ENCODE peak calls at places on chromosomes 7 and 10, in six cellular contexts. M is MCF 10A, L is Calu3, V is LNCaP clone FGC, H is IMR-90, Q is WTC11. D is an unnamed sample.

GRCh38 chr10:6296456-6297214 is 93.9 kb downstream of the PFKFB3 start:
- DNase-seq in M (no peak), L (peak), Q (no peak), V (no peak), H (no peak), D (no peak)

GRCh38 chr10:119306964-119307363 is 99.6 kb downstream of the GRK5 start:
- DNase-seq in H (peak), M (no peak), L (no peak), Q (no peak), V (no peak), D (no peak)

GRCh38 chr10:131019696-131020095 is 291.8 kb downstream of the TCERG1L start:
- DNase-seq in L (no peak), V (no peak), Q (no peak), M (no peak), H (no peak), D (no peak)

GRCh38 chr7:151679868-151680534 is 160.3 kb upstream of the RHEB start:
- DNase-seq in L (no peak), M (no peak), H (no peak), Q (no peak), V (no peak), D (no peak)

GRCh38 chr7:35596061-35596460 is 98.9 kb downstream of the HERPUD2 start:
- DNase-seq in V (no peak), L (no peak), M (peak), H (peak), Q (no peak), D (no peak)

GRCh38 chr7:108028111-108028510 is 25.1 kb upstream of the LAMB1 start:
- DNase-seq in V (peak), Q (no peak), M (no peak), H (no peak), L (no peak), D (no peak)

GRCh38 chr7:129829677-129830631 is 122.8 kb downstream of the UBE2H start:
- DNase-seq in H (peak), L (peak), V (peak), Q (peak), M (peak), D (peak)

GRCh38 chr7:50142421-50143113 is 49.5 kb upstream of the ZPBP start:
- DNase-seq in L (peak), M (peak), Q (no peak), V (peak), H (peak), D (no peak)

GRCh38 chr7:107972075-107972482 is 30.9 kb downstream of the LAMB1 start:
- DNase-seq in L (no peak), Q (no peak), V (no peak), H (peak), M (peak), D (no peak)

GRCh38 chr7:49093218-49093617 is 168.9 kb downstream of the CDC14C start:
- DNase-seq in V (no peak), H (no peak), M (no peak), L (no peak), Q (no peak), D (no peak)

GRCh38 chr10:95605163-95605562 is 44.0 kb upstream of the SORBS1 start:
- DNase-seq in V (no peak), Q (no peak), L (no peak), H (no peak), M (no peak), D (no peak)

GRCh38 chr7:131057015-131057518 is 270.6 kb upstream of the MKLN1 start:
- DNase-seq in Q (no peak), L (no peak), V (no peak), M (no peak), H (peak), D (no peak)

GRCh38 chr7:44395067-44395466 is 69.7 kb upstream of the CAMK2B start:
- DNase-seq in Q (no peak), M (no peak), L (no peak), H (no peak), V (no peak), D (no peak)

GRCh38 chr7:159119026-159119741 is 25.5 kb downstream of the VIPR2 start:
- DNase-seq in L (no peak), M (no peak), V (no peak), H (no peak), Q (no peak), D (no peak)

DNA sequence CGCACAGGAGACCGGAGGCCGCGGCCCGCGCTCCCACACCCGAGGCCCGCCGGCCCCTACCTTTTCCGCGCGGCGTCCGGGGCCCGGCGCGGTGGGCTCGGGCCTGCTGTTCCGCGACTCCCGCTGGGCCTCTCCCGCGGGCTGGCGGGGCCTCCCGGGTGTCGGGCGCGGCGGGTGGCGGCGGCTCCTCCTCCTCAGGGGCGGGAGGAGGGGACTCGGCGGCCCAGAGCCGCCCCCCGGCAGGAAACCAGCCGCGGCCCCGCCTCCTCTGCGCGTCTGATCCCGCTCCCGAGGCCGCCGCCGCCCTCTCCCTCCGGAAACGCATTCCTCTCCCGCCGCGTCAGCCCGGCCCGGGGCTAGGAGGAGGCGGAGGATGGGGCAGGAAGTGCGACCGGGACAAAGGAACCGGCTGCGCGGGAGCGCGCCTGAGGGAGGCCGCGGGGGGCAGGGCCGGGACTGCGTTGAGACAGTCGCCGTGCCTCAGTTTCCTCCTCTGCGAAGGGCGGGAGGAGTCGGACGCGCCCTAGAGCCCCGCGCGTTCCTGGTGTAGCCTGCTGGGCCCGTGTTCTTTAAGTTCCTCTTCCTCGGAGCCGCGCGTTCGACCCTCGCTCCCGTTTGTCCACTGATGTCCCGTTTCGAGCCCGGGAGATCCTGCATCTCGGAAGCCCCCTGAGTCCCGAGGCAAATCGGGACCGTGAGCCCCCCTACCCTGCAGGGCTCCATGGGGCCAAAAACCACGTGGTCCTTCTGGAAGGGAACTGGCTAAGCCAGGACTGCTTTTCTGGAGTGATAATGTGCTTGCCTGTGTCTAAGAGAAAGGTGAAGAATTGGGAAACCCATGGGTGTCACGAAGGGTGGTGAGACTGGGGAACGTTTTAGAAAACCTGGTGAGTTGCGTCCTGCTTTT is at the start of gene ITGB1:
- DNase-seq in L (peak), V (peak), M (peak), Q (peak), H (peak), D (peak)
- TF ChIP-seq CTCF in L (no peak), V (no peak), M (no peak), Q (no peak), H (no peak), D (no peak)

DNA sequence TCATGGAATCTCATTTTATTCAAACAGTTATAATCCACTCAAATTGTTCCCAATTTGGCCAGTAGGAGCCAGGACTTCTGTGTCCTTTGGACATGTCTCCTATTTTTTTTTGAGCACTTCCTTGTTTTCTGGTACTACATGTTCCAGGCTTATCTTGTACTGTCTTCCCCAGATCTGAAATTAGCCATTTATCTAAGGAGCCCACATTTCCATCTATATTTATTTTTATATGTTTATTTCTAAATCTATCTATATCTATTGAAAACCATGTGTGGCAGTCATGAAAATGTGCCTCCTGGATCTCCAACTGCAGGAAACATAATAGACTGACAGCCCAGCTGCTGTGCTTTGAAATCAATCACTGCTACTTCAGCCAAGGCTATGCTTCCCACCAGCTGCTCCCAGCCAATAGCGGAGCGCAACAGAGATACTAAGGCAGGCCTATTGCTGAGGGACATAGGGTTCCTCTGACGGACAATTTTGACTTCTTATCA is 147.1 kb downstream of the LRRC4 start:
- DNase-seq in Q (no peak), V (no peak), H (no peak), L (no peak), M (no peak), D (no peak)
- TF ChIP-seq CTCF in Q (no peak), V (no peak), H (no peak), L (no peak), M (no peak), D (no peak)

GRCh38 chr10:23204773-23205172 is 12.7 kb downstream of the PTF1A start:
- DNase-seq in V (no peak), M (no peak), L (no peak), H (no peak), Q (peak), D (no peak)
- TF ChIP-seq CTCF in V (no peak), M (no peak), L (no peak), H (no peak), Q (no peak), D (no peak)

GRCh38 chr10:7529638-7530037 is 118.8 kb upstream of the SFMBT2 start:
- DNase-seq in M (peak), L (peak), V (peak), Q (peak), H (no peak), D (no peak)
- TF ChIP-seq CTCF in M (peak), L (peak), V (peak), Q (no peak), H (peak), D (no peak)

DNA sequence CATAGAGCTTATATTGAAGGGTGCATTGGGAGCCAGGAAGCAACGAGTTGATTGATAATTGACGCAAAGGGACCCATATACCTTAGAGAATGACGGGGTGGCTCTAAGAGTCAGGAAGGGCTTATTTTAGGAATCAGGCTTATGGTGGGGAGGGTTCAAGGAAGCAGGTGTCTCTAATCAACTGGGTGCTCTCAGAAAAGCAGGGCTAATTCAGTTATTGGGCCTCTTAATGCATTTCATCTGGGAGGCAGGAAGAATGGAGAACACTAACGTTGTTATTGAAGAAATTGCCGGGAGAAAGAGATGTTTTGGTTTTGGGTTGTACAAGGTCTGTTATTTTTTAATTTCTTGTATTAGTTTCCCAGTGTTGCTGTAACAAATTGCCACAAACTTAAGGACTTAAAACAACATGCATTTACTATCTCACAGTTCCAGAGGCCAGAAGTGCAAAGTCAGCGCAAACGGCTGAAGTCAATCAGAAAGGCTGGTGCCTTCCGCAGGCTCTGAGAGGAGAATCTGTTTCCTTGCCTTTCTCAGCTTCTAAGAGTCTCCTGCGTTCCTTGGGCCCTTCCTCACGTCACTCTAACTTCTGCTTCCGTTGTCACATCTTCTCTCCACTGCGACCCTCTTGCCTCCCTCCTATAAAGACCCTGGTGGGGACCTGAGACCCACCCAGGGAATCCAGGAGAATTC is 328.4 kb upstream of the C7orf33 start:
- DNase-seq in V (no peak), M (no peak), H (no peak), Q (no peak), L (no peak), D (no peak)
- TF ChIP-seq CTCF in V (no peak), M (no peak), H (no peak), Q (no peak), L (no peak), D (no peak)

GRCh38 chr10:114102253-114102652 is 58.6 kb downstream of the ADRB1 start:
- DNase-seq in L (no peak), V (no peak), H (peak), M (no peak), Q (no peak), D (no peak)

GRCh38 chr10:114100848-114101741 is 57.4 kb downstream of the ADRB1 start:
- DNase-seq in V (no peak), L (no peak), H (peak), Q (peak), M (no peak), D (no peak)

GRCh38 chr10:114103286-114103685 is 59.6 kb downstream of the ADRB1 start:
- DNase-seq in M (peak), L (no peak), H (peak), V (peak), Q (no peak), D (no peak)
- TF ChIP-seq CTCF in M (peak), L (peak), H (peak), V (peak), Q (no peak), D (peak)

DNA sequence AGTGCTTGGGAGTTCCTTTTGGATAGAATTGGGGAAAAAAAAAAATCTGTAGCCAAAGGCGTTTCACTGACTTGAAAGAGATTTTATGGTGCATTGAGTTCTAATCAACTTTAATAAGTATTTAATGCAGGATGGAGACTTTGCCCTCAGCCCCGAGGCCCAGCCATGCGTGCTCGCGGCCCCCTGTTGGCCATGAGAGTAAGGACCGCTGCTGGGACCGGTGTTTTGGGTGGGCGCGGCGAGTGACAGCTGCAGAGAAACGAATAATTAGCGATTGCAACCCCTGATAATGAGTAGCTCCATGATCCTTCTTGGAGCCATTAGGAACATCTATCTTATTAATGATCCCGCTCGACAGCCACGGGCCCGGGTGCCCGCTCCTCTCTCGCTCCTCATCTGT is 347.4 kb downstream of the RPS24 start:
- DNase-seq in Q (peak), V (no peak), M (no peak), L (no peak), H (no peak), D (no peak)
- TF ChIP-seq CTCF in Q (peak), V (peak), M (no peak), L (peak), H (peak), D (no peak)

DNA sequence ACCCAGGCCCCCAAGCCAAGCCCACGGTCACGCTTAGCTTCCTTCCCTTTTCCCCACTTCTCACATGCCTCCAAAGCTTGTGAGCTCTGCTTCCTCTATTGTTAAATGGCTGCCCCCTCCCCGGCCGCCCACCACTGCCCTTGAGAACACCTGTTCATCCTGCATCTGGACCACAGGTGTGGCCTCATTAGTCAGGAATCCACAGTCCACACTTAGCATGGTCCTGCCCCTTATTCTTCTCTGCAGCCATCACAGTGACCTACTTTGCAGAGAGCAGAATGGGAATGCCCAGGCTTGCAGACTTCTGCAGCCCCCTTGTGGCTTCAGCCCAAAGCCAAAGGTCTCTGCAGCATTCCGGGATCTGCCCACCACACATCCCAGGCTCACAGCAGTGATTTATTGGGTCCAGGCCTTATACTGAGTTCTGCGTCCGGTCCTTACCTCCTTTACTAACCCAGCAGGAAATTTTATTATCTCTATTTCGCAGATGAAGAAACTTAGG is 67.0 kb downstream of the PTPRE start:
- DNase-seq in Q (peak), M (no peak), V (no peak), L (no peak), H (no peak), D (no peak)
- TF ChIP-seq CTCF in Q (no peak), M (no peak), V (no peak), L (no peak), H (no peak), D (no peak)

GRCh38 chr10:72095195-72095594 is 6.8 kb upstream of the SPOCK2 start:
- DNase-seq in H (no peak), L (no peak), Q (no peak), M (no peak), V (no peak), D (no peak)

GRCh38 chr10:72099054-72099921 is 10.9 kb upstream of the SPOCK2 start:
- DNase-seq in V (no peak), Q (no peak), L (peak), M (no peak), H (peak), D (no peak)

GRCh38 chr10:72098301-72099053 is 10.1 kb upstream of the SPOCK2 start:
- DNase-seq in V (no peak), H (no peak), Q (no peak), M (no peak), L (peak), D (no peak)

GRCh38 chr10:72096115-72097000 is 8.0 kb upstream of the SPOCK2 start:
- DNase-seq in H (peak), Q (no peak), L (peak), V (peak), M (no peak), D (no peak)

DNA sequence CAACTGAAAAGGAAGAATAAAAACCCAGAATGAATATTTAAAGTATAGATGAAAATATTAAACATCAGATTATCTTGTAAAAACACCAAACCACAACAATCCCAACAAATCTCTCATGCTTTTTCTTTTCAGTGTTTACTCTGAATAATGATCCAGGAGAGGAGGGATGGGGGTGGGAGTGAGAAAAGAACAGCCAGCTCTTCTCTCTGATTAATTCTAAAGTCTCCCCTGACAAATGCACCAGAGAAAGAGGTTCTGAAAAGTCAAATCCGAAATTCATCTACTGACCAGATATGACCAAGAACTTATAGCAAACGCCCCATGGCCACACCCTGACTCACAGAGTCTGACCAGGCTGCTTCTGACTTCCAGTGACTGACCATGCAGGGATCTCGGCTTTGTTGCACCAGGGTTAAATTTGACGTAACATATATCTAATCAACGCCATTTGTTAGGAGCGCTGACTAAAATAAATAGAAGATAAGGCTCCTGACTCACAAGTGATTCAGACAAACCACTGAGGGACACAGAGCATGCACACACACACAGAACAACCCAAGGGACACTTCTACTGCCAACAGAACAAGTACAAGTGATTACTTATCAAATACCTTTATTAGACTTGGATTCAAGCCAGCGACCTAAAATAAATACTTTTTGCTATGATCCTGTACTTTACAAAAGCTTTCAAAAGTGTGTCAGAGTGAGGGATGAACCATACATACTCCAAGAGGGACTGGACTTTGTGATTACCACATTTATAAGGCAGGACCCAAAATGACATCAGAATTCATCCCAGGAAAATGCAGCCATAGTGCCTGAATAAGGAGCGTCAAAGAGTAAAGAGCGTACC is 9.3 kb upstream of the SPOCK2 start:
- DNase-seq in V (peak), L (peak), H (peak), M (peak), Q (no peak), D (no peak)
- TF ChIP-seq CTCF in V (no peak), L (no peak), H (no peak), M (no peak), Q (no peak), D (no peak)

GRCh38 chr7:30564243-30564892 is 30.3 kb upstream of the GARS1 start:
- DNase-seq in H (peak), Q (peak), V (peak), M (peak), L (peak), D (peak)

GRCh38 chr7:30561389-30561788 is 33.3 kb upstream of the GARS1 start:
- DNase-seq in L (no peak), Q (no peak), H (no peak), V (no peak), M (no peak), D (no peak)

GRCh38 chr7:30562909-30563308 is 31.8 kb upstream of the GARS1 start:
- DNase-seq in L (no peak), M (no peak), H (no peak), Q (no peak), V (no peak), D (no peak)

GRCh38 chr7:30563326-30563942 is 31.2 kb upstream of the GARS1 start:
- DNase-seq in H (peak), V (no peak), Q (no peak), M (peak), L (peak), D (no peak)

GRCh38 chr7:30562498-30562897 is 32.2 kb upstream of the GARS1 start:
- DNase-seq in M (no peak), V (no peak), Q (no peak), H (peak), L (no peak), D (no peak)
- TF ChIP-seq CTCF in M (no peak), V (peak), Q (no peak), H (peak), L (no peak), D (no peak)

D was measured in natural killer cell.